ENCODE peak calls at places on chromosomes 12 and 14, in seven cellular contexts. One of them, this sample, is unnamed.

GRCh38 chr12:69655616-69656336 is 43.3 kb downstream of the BEST3 start:
- DNase-seq in AG20443: peak; percentile 80
- DNase-seq in stimulated activated CD4-positive, alpha-beta T cell treated with anti-CD3 and anti-CD28 coated beads, Interleukin-15, amount 100 ng/mL, for 24 hours: no peak
- DNase-seq in Panc1: no peak
- DNase-seq in DND-41: no peak
- DNase-seq in ELR: peak; percentile 85
- DNase-seq in CD8-positive, alpha-beta memory T cell: no peak
- DNase-seq in this sample: peak; percentile 62

GRCh38 chr14:105481886-105482454 is 4.7 kb upstream of the CRIP1 start:
- DNase-seq in AG20443: peak; percentile 95
- DNase-seq in stimulated activated CD4-positive, alpha-beta T cell treated with anti-CD3 and anti-CD28 coated beads, Interleukin-15, amount 100 ng/mL, for 24 hours: peak; percentile 94
- DNase-seq in Panc1: no peak
- DNase-seq in DND-41: peak; percentile 85
- DNase-seq in ELR: peak; percentile 99
- DNase-seq in CD8-positive, alpha-beta memory T cell: peak; percentile 98
- DNase-seq in this sample: peak; percentile 96

GRCh38 chr12:106296179-106296877 is 6.2 kb upstream of the TCP11L2 start:
- DNase-seq in AG20443: peak; percentile 56
- DNase-seq in stimulated activated CD4-positive, alpha-beta T cell treated with anti-CD3 and anti-CD28 coated beads, Interleukin-15, amount 100 ng/mL, for 24 hours: no peak
- DNase-seq in Panc1: peak; percentile 80
- DNase-seq in DND-41: no peak
- DNase-seq in ELR: peak; percentile 91
- DNase-seq in CD8-positive, alpha-beta memory T cell: no peak
- DNase-seq in this sample: peak; percentile 61

GRCh38 chr12:59007620-59008019 is 87.3 kb upstream of the LRIG3 start:
- DNase-seq in AG20443: no peak
- DNase-seq in stimulated activated CD4-positive, alpha-beta T cell treated with anti-CD3 and anti-CD28 coated beads, Interleukin-15, amount 100 ng/mL, for 24 hours: no peak
- DNase-seq in Panc1: no peak
- DNase-seq in DND-41: no peak
- DNase-seq in ELR: peak; percentile 1
- DNase-seq in CD8-positive, alpha-beta memory T cell: no peak
- DNase-seq in this sample: no peak

GRCh38 chr14:106436310-106436905 is 910.0 kb downstream of the TMEM121 start:
- DNase-seq in AG20443: no peak
- DNase-seq in stimulated activated CD4-positive, alpha-beta T cell treated with anti-CD3 and anti-CD28 coated beads, Interleukin-15, amount 100 ng/mL, for 24 hours: peak; percentile 85
- DNase-seq in Panc1: no peak
- DNase-seq in DND-41: peak; percentile 70
- DNase-seq in ELR: no peak
- DNase-seq in CD8-positive, alpha-beta memory T cell: peak; percentile 48
- DNase-seq in this sample: no peak

GRCh38 chr12:121810234-121810817 is 6.5 kb downstream of the SETD1B start:
- DNase-seq in AG20443: no peak
- DNase-seq in stimulated activated CD4-positive, alpha-beta T cell treated with anti-CD3 and anti-CD28 coated beads, Interleukin-15, amount 100 ng/mL, for 24 hours: peak; percentile 3
- DNase-seq in Panc1: no peak
- DNase-seq in DND-41: no peak
- DNase-seq in ELR: no peak
- DNase-seq in CD8-positive, alpha-beta memory T cell: no peak
- DNase-seq in this sample: no peak

GRCh38 chr14:34302654-34303053 is 159.4 kb downstream of the SPTSSA start:
- DNase-seq in AG20443: no peak
- DNase-seq in stimulated activated CD4-positive, alpha-beta T cell treated with anti-CD3 and anti-CD28 coated beads, Interleukin-15, amount 100 ng/mL, for 24 hours: no peak
- DNase-seq in Panc1: no peak
- DNase-seq in DND-41: no peak
- DNase-seq in ELR: no peak
- DNase-seq in CD8-positive, alpha-beta memory T cell: no peak
- DNase-seq in this sample: no peak

GRCh38 chr14:67413806-67414769 is 2.1 kb upstream of the PLEK2 start:
- DNase-seq in AG20443: peak; percentile 81
- DNase-seq in stimulated activated CD4-positive, alpha-beta T cell treated with anti-CD3 and anti-CD28 coated beads, Interleukin-15, amount 100 ng/mL, for 24 hours: peak; percentile 62
- DNase-seq in Panc1: no peak
- DNase-seq in DND-41: peak; percentile 34
- DNase-seq in ELR: peak; percentile 98
- DNase-seq in CD8-positive, alpha-beta memory T cell: no peak
- DNase-seq in this sample: peak; percentile 51

GRCh38 chr12:52720487-52720886 is 17.2 kb upstream of the KRT77 start:
- DNase-seq in AG20443: no peak
- DNase-seq in stimulated activated CD4-positive, alpha-beta T cell treated with anti-CD3 and anti-CD28 coated beads, Interleukin-15, amount 100 ng/mL, for 24 hours: no peak
- DNase-seq in Panc1: no peak
- DNase-seq in DND-41: no peak
- DNase-seq in ELR: peak; percentile 52
- DNase-seq in CD8-positive, alpha-beta memory T cell: no peak
- DNase-seq in this sample: no peak

This sample was measured in hepatocyte.